ENCODE peak calls at places on chromosome 9, in four cellular contexts. M, C, S and I are unnamed samples. For H3K27me3, the result is how much of the 10 kb centered on the place peaks cover.

GRCh38 chr9:36632892-36633291 is 60.2 kb downstream of the MELK start:
- DNase-seq in S (no peak), C (no peak), M (peak), I (peak)

GRCh38 chr9:115013998-115014397 is 83.6 kb upstream of the TNFSF8 start:
- DNase-seq in C (peak), S (no peak), M (peak), I (peak)

GRCh38 chr9:31364171-31364570 is 1020.3 kb upstream of the ACO1 start:
- DNase-seq in C (no peak), M (no peak), S (no peak), I (no peak)

GRCh38 chr9:134469041-134469875 is 143.0 kb downstream of the RXRA start:
- DNase-seq in S (no peak), C (no peak), M (no peak), I (no peak)

GRCh38 chr9:33687779-33688178 is 107.6 kb upstream of the PRSS3 start:
- DNase-seq in M (no peak), S (no peak), C (no peak), I (no peak)

GRCh38 chr9:129609486-129610192 is 11.3 kb downstream of the C9orf50 start:
- DNase-seq in S (no peak), C (peak), M (no peak), I (no peak)

GRCh38 chr9:126886194-126886830 is 25.9 kb downstream of the ZBTB34 start:
- DNase-seq in S (no peak), C (no peak), M (no peak), I (no peak)

GRCh38 chr9:113632776-113633590 is 169.5 kb downstream of the RGS3 start:
- DNase-seq in C (no peak), M (no peak), S (no peak), I (no peak)

GRCh38 chr9:77218612-77219011 is 41.3 kb downstream of the VPS13A start:
- DNase-seq in S (no peak), C (no peak), M (no peak), I (no peak)

GRCh38 chr9:135608294-135608998 is 30.9 kb downstream of the GLT6D1 start:
- DNase-seq in M (no peak), S (no peak), C (no peak), I (no peak)

GRCh38 chr9:136044207-136044970 is 50.7 kb downstream of the NACC2 start:
- DNase-seq in S (no peak), C (no peak), M (no peak), I (no peak)

GRCh38 chr9:135905380-135906282 is 1.7 kb downstream of the CAMSAP1 start:
- DNase-seq in C (no peak), S (no peak), M (no peak), I (no peak)

GRCh38 chr9:69985971-69986370 is 57.7 kb upstream of the MAMDC2 start:
- DNase-seq in M (no peak), C (no peak), S (no peak), I (no peak)

GRCh38 chr9:114499528-114499927 is 5.7 kb downstream of the WHRN start:
- DNase-seq in S (no peak), M (no peak), C (no peak), I (no peak)

GRCh38 chr9:109092051-109092580 is 27.6 kb downstream of the TMEM245 start:
- DNase-seq in M (no peak), C (no peak), S (no peak), I (no peak)

GRCh38 chr9:31028137-31028536 is 1356.3 kb upstream of the ACO1 start:
- DNase-seq in C (no peak), M (no peak), S (no peak), I (no peak)

GRCh38 chr9:93324191-93324834 is 127.2 kb upstream of the FAM120A start:
- DNase-seq in M (no peak), S (no peak), C (no peak), I (no peak)

GRCh38 chr9:133153227-133154096 is 10.3 kb downstream of the GBGT1 start:
- DNase-seq in S (no peak), M (peak), C (no peak), I (no peak)
- H3K9ac ChIP-seq in S (no peak), M (peak), C (no peak), I (peak)

GRCh38 chr9:124045076-124045829 is 33.7 kb downstream of the LHX2 start:
- DNase-seq in M (no peak), C (no peak), S (no peak), I (no peak)
- H3K27me3 ChIP-seq in M (under half), C (under half), S (under half), I (under half)

GRCh38 chr9:86410281-86410680 is 56.1 kb upstream of the TUT7 start:
- DNase-seq in C (peak), S (no peak), M (no peak), I (peak)

GRCh38 chr9:86413966-86414880 is 60.0 kb upstream of the TUT7 start:
- DNase-seq in C (no peak), S (no peak), M (peak), I (no peak)
- TF ChIP-seq SUZ12 in C (no peak), S (no peak), M (no peak), I (no peak)

DNA sequence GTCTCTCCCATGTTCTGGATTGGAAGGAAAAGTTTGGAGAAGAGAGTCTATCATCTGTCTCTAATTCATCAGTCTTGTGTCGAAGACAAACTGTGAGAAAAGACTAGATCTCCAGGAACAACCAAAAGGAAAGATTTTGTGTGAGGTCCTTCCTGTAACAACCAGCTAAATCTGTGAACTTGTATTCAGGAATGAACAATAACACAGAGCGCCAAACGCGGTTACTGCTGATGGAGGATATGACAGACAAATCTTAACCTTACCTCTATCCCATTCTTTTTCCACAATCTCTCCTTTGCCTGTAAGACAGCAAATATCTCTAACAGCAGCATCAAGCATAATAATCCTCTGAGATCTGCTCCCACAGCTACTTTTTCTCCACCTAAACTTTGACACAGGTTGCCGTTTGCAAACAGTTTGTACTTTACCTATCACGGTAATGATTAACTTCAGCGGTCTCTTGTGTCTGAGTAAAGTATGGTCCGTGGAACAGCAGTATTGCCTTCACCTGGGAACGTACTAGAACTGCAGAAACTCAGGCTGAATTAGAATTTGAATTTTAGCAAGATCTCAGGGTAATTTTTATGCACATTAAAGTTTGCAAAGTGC is 387.6 kb downstream of the ELAVL2 start:
- DNase-seq in S (no peak), C (no peak), M (peak), I (no peak)
- H3K9ac ChIP-seq in S (no peak), C (no peak), M (no peak), I (no peak)

DNA sequence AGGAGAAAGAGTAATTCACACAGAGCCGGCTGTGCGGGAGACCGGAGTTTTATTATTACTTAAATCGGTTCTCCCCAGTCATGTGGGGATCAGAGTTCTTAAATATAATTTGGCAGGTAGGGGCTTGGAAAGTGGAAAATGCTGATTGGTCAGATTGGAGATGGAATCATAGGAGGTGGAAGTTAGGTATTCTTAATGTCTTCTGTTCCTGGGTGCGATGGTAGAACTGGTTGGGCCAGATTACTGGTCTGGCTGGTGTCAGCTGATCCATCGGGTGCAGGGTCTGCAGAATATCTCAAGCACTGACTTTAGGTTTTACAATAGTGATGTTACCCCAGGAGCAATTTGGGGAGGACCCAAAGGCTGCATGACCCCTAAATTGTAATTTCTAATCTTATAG is 4.6 kb upstream of the CERCAM start:
- DNase-seq in S (no peak), C (no peak), M (no peak), I (no peak)
- H3K27me3 ChIP-seq in S (under half), C (half or more), M (under half), I (under half)

DNA sequence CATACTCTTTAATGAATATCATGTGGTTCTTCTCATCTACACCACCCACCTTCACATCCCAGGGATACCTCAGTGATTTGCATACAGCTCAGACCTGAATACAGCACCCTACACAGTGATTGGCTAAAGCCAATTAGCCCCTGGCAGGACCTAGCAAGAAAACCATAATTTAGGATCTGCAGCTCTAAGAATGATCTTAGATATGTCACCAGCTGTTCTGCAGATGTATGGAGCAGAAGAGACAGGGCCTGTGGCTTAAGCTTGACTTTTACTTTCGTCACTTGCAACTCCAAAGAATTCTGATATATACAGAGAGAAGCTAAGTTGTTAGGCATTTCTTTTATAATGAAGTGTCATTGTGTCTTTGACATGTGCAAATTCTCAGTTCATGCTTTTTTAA is 483.2 kb upstream of the C9orf72 start:
- DNase-seq in C (no peak), M (no peak), S (no peak), I (no peak)
- TF ChIP-seq SUZ12 in C (no peak), M (no peak), S (no peak), I (no peak)

DNA sequence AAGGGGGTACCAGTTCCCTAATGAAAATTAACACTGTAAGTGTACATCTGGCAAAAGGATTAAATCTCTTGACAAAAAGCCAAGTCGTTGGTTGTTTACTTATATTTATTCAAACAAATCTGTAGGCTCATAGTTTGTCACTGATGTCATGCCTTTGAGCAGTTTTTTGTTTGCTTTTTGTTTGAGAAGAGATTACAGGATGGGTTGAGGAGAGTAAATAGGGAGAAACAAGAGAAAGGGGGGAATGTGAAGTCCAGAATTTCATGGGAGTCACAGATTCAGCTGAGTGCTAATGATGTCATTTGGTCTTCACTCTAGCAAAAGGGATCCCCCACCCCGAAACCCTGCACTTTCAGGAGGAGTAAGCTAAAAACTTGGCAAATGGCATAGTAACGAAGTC is 337.4 kb downstream of the GLIS3 start:
- DNase-seq in C (no peak), M (peak), S (no peak), I (no peak)
- H3K9ac ChIP-seq in C (no peak), M (no peak), S (no peak), I (no peak)

DNA sequence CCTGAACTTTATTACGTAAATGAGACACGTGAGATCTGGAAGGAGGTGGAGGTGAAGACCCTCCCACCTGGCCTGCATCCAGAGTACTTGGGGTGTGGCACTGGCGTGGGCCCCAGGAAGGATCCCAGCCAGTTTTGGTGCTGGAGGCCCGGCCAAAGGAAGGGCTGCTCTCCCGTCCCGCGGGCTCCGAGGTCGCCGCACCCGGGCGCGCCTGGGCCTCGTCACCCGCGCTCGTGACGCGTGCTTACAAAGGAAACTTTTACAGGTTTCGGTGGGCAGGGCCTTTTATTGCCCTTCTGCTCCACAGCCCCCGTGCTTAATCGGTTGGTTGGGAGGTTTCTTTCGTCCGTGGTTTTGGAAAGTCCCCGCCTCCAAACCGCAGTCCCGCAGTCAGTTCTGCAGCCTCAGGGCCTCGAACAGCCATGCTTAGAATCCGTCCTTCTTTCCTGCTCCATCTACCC is 29.2 kb downstream of the CDKN2A start:
- DNase-seq in M (no peak), C (no peak), S (no peak), I (no peak)
- H3K27me3 ChIP-seq in M (under half), C (half or more), S (under half), I (half or more)

GRCh38 chr9:68832853-68833518 is 127.9 kb downstream of the PIP5K1B start:
- DNase-seq in S (no peak), M (no peak), C (no peak), I (no peak)

GRCh38 chr9:68836788-68837187 is 131.7 kb downstream of the PIP5K1B start:
- DNase-seq in C (no peak), M (no peak), S (no peak), I (no peak)

GRCh38 chr9:68827833-68828744 is 123.0 kb downstream of the PIP5K1B start:
- DNase-seq in C (no peak), S (no peak), M (peak), I (no peak)

GRCh38 chr9:68834931-68835520 is 130.0 kb downstream of the PIP5K1B start:
- DNase-seq in M (peak), S (no peak), C (no peak), I (no peak)

DNA sequence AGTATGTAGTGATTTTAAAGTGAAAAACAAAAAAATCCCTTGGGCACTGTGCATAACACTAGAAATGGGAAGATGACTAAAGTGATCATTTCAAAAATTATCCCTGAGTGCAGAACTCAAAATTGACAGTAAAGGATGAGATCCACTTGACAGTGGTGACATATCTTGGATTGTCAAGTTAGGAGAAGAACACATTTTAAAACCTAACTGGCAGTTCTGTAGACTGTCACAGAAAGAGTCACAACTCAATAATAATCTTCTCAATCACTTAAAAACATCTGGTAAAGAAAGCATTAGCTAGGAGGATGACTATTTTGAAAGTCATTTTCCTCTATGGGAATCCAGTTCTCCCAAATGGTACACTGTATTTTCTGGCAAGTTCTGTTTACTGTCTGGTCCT is 127.1 kb downstream of the PIP5K1B start:
- DNase-seq in S (no peak), M (no peak), C (no peak), I (no peak)
- TF ChIP-seq SUZ12 in S (no peak), M (no peak), C (no peak), I (no peak)